ENCODE peak calls at places on chromosomes 7 and 10, in four cellular contexts. One of them, this sample, is unnamed.

GRCh38 chr7:5643280-5643679 is 138.2 kb downstream of the RNF216 start:
- DNase-seq in astrocyte of the spinal cord: peak; percentile 10
- DNase-seq in CD8-positive, alpha-beta T cell: no peak
- DNase-seq in testis: no peak
- DNase-seq in this sample: peak; percentile 88

GRCh38 chr7:121620953-121621606 is 225.0 kb upstream of the FAM3C start:
- DNase-seq in CD8-positive, alpha-beta T cell: no peak
- DNase-seq in astrocyte of the spinal cord: no peak
- DNase-seq in testis: no peak
- DNase-seq in this sample: no peak

GRCh38 chr10:100966887-100967286 is 2.4 kb upstream of the SEMA4G start:
- DNase-seq in astrocyte of the spinal cord: no peak
- DNase-seq in CD8-positive, alpha-beta T cell: no peak
- DNase-seq in testis: no peak
- DNase-seq in this sample: no peak

GRCh38 chr7:26233902-26234511 is 32.5 kb downstream of the CBX3 start:
- DNase-seq in astrocyte of the spinal cord: no peak
- DNase-seq in testis: no peak
- DNase-seq in CD8-positive, alpha-beta T cell: no peak
- DNase-seq in this sample: peak; percentile 30

GRCh38 chr10:26737730-26738129 is 40.2 kb downstream of the PDSS1 start:
- DNase-seq in testis: no peak
- DNase-seq in astrocyte of the spinal cord: peak; percentile 43
- DNase-seq in CD8-positive, alpha-beta T cell: no peak
- DNase-seq in this sample: no peak

GRCh38 chr7:17498230-17498629 is 199.8 kb downstream of the AHR start:
- DNase-seq in testis: no peak
- DNase-seq in CD8-positive, alpha-beta T cell: no peak
- DNase-seq in astrocyte of the spinal cord: no peak
- DNase-seq in this sample: no peak

GRCh38 chr10:132540456-132540855 is 2.9 kb downstream of the INPP5A start:
- DNase-seq in astrocyte of the spinal cord: peak; percentile 50
- DNase-seq in testis: peak; percentile 64
- DNase-seq in CD8-positive, alpha-beta T cell: no peak
- DNase-seq in this sample: no peak

GRCh38 chr7:140069298-140069949 is 6.7 kb upstream of the PARP12 start:
- DNase-seq in astrocyte of the spinal cord: no peak
- DNase-seq in CD8-positive, alpha-beta T cell: no peak
- DNase-seq in testis: no peak
- DNase-seq in this sample: no peak

GRCh38 chr10:129963831-129964501 is at the start of gene EBF3:
- DNase-seq in testis: peak; percentile 70
- DNase-seq in astrocyte of the spinal cord: no peak
- DNase-seq in CD8-positive, alpha-beta T cell: no peak
- DNase-seq in this sample: peak; percentile 88

GRCh38 chr10:125953778-125954385 is 57.5 kb downstream of the FANK1 start:
- DNase-seq in CD8-positive, alpha-beta T cell: no peak
- DNase-seq in astrocyte of the spinal cord: no peak
- DNase-seq in testis: no peak
- DNase-seq in this sample: no peak

GRCh38 chr10:86523348-86523747 is 1.8 kb upstream of the WAPL start:
- DNase-seq in testis: peak; percentile 37
- DNase-seq in CD8-positive, alpha-beta T cell: no peak
- DNase-seq in astrocyte of the spinal cord: peak; percentile 16
- DNase-seq in this sample: no peak

GRCh38 chr10:30059209-30060107 is at the start of gene JCAD:
- DNase-seq in astrocyte of the spinal cord: no peak
- DNase-seq in testis: peak; percentile 87
- DNase-seq in CD8-positive, alpha-beta T cell: peak; percentile 12
- DNase-seq in this sample: peak; percentile 69

GRCh38 chr7:29319719-29320521 is 125.3 kb downstream of the CHN2 start:
- DNase-seq in testis: no peak
- DNase-seq in CD8-positive, alpha-beta T cell: no peak
- DNase-seq in astrocyte of the spinal cord: no peak
- DNase-seq in this sample: no peak

GRCh38 chr10:27446091-27446918 is 57.8 kb upstream of the RAB18 start:
- DNase-seq in astrocyte of the spinal cord: peak; percentile 48
- DNase-seq in CD8-positive, alpha-beta T cell: no peak
- DNase-seq in testis: no peak
- DNase-seq in this sample: peak; percentile 55

GRCh38 chr10:69803809-69804208 is 2.1 kb downstream of the COL13A1 start:
- DNase-seq in CD8-positive, alpha-beta T cell: no peak
- DNase-seq in testis: no peak
- DNase-seq in astrocyte of the spinal cord: no peak
- DNase-seq in this sample: no peak

GRCh38 chr7:571096-572012 is 51.7 kb upstream of the PDGFA start:
- DNase-seq in testis: no peak
- DNase-seq in astrocyte of the spinal cord: no peak
- DNase-seq in CD8-positive, alpha-beta T cell: no peak
- DNase-seq in this sample: no peak

GRCh38 chr10:72086466-72087391 is 1.6 kb downstream of the SPOCK2 start:
- DNase-seq in testis: peak; percentile 62
- DNase-seq in astrocyte of the spinal cord: no peak
- DNase-seq in CD8-positive, alpha-beta T cell: peak; percentile 53
- DNase-seq in this sample: peak; percentile 38

GRCh38 chr10:31314256-31315183 is 4.5 kb upstream of the ZEB1 start:
- DNase-seq in astrocyte of the spinal cord: peak; percentile 31
- DNase-seq in testis: no peak
- DNase-seq in CD8-positive, alpha-beta T cell: no peak
- DNase-seq in this sample: peak; percentile 29

GRCh38 chr7:143936087-143937009 is 1.3 kb downstream of the OR2F2 start:
- DNase-seq in CD8-positive, alpha-beta T cell: no peak
- DNase-seq in astrocyte of the spinal cord: peak; percentile 46
- DNase-seq in testis: no peak
- DNase-seq in this sample: no peak

GRCh38 chr7:27151945-27152815 is at the start of gene HOXA3:
- DNase-seq in astrocyte of the spinal cord: peak; percentile 79
- DNase-seq in testis: peak; percentile 13
- DNase-seq in CD8-positive, alpha-beta T cell: no peak
- DNase-seq in this sample: peak; percentile 78

GRCh38 chr7:22666732-22667131 is 60.3 kb upstream of the IL6 start:
- DNase-seq in CD8-positive, alpha-beta T cell: no peak
- DNase-seq in testis: no peak
- DNase-seq in astrocyte of the spinal cord: peak; percentile 59
- DNase-seq in this sample: peak; percentile 84

GRCh38 chr10:90884414-90884813 is 12.6 kb downstream of the RPP30 start:
- DNase-seq in CD8-positive, alpha-beta T cell: no peak
- DNase-seq in testis: no peak
- DNase-seq in astrocyte of the spinal cord: peak; percentile 23
- DNase-seq in this sample: no peak

GRCh38 chr10:722281-723060 is 33.0 kb upstream of the DIP2C start:
- DNase-seq in CD8-positive, alpha-beta T cell: no peak
- DNase-seq in testis: no peak
- DNase-seq in astrocyte of the spinal cord: no peak
- DNase-seq in this sample: no peak

GRCh38 chr10:35613597-35614226 is 8.6 kb downstream of the GJD4 start:
- DNase-seq in astrocyte of the spinal cord: peak; percentile 37
- DNase-seq in CD8-positive, alpha-beta T cell: no peak
- DNase-seq in testis: no peak
- DNase-seq in this sample: peak; percentile 58

GRCh38 chr10:80497187-80498038 is 40.3 kb upstream of the SH2D4B start:
- DNase-seq in testis: no peak
- DNase-seq in CD8-positive, alpha-beta T cell: no peak
- DNase-seq in astrocyte of the spinal cord: peak; percentile 52
- DNase-seq in this sample: peak; percentile 75

This sample was measured in dermis blood vessel endothelial cell.